ENCODE peak calls at places on chromosomes 4 and X, in four cellular contexts. One of them, this sample, is unnamed.

GRCh38 chr4:102438396-102438795 is 62.8 kb upstream of the NFKB1 start:
- DNase-seq in GM12878: no peak
- DNase-seq in K562: no peak
- DNase-seq in H1: no peak
- DNase-seq in this sample: peak; percentile 10

GRCh38 chr4:17168571-17168970 is 270.1 kb upstream of the LDB2 start:
- DNase-seq in K562: no peak
- DNase-seq in H1: no peak
- DNase-seq in GM12878: no peak
- DNase-seq in this sample: peak; percentile 87

GRCh38 chr4:41319553-41319952 is 62.8 kb downstream of the UCHL1 start:
- DNase-seq in H1: no peak
- DNase-seq in GM12878: no peak
- DNase-seq in K562: no peak
- DNase-seq in this sample: no peak

GRCh38 chrX:24148535-24149345 is 789 bp upstream of the ZFX start:
- DNase-seq in H1: no peak
- DNase-seq in GM12878: no peak
- DNase-seq in K562: no peak
- DNase-seq in this sample: peak; percentile 61

GRCh38 chrX:10111364-10112148 is 45.2 kb upstream of the CLCN4 start:
- DNase-seq in H1: no peak
- DNase-seq in GM12878: peak; percentile 59
- DNase-seq in K562: no peak
- DNase-seq in this sample: peak; percentile 14

GRCh38 chr4:186840222-186840701 is 116.6 kb upstream of the FAT1 start:
- DNase-seq in H1: no peak
- DNase-seq in GM12878: no peak
- DNase-seq in K562: peak; percentile 59
- DNase-seq in this sample: peak; percentile 62

GRCh38 chr4:117093581-117093980 is 8.2 kb upstream of the TRAM1L1 start:
- DNase-seq in H1: no peak
- DNase-seq in GM12878: no peak
- DNase-seq in K562: no peak
- DNase-seq in this sample: peak; percentile 7

GRCh38 chrX:115898382-115899001 is 272.1 kb upstream of the AGTR2 start:
- DNase-seq in GM12878: no peak
- DNase-seq in K562: peak; percentile 22
- DNase-seq in H1: no peak
- DNase-seq in this sample: peak; percentile 29

GRCh38 chrX:151697537-151697936 is 2.3 kb downstream of the PRRG3 start:
- DNase-seq in GM12878: no peak
- DNase-seq in H1: no peak
- DNase-seq in K562: no peak
- DNase-seq in this sample: no peak

GRCh38 chrX:776061-776460 is 145.5 kb downstream of the SHOX start:
- DNase-seq in K562: no peak
- DNase-seq in GM12878: no peak
- DNase-seq in H1: no peak
- DNase-seq in this sample: no peak

GRCh38 chr4:139808381-139809206 is 143.0 kb downstream of the MGST2 start:
- DNase-seq in H1: no peak
- DNase-seq in K562: no peak
- DNase-seq in GM12878: no peak
- DNase-seq in this sample: peak; percentile 17

DNA sequence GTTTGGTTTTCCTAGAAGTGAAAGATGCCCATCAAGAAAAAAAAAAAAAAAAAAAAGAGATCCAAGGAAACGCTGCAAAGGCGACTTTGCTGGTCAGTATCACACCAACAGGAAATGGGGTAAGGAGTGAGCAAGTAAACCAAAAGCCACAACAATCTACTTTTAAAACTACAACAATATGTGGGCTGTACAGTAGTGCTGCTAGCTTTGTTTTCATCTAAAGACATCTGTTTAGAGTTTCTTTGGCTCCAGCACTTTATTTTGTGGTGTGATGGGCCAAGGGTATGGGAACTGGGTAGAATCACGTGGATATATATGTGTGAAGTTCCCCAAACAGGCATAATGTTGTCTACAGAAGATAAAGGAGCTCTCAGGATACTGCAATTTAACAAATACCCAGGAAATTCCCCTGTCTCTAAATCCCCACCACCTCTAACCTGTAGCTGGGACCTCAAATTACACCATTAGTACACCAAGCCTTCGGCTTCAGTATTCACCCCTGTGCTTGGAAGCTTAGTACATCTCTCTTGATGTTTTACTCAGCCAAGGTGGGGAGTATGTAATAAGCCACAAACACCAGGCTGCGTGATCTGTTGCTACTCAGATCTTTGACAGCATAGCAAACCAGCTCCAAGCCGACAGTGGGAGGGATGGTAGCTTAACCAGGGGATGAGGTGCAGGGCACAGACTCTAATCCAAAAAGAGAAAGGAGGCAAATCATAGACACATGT is 208.0 kb downstream of the HS6ST2 start:
- DNase-seq in H1: no peak
- DNase-seq in GM12878: no peak
- DNase-seq in K562: no peak
- DNase-seq in this sample: no peak
- TF ChIP-seq CHD1 in H1: no peak
- TF ChIP-seq CHD1 in GM12878: no peak
- TF ChIP-seq CHD1 in K562: no peak
- TF ChIP-seq CHD1 in this sample: no peak

GRCh38 chr4:162101337-162101736 is 62.5 kb downstream of the FSTL5 start:
- DNase-seq in K562: no peak
- DNase-seq in GM12878: no peak
- DNase-seq in H1: no peak
- DNase-seq in this sample: no peak

GRCh38 chr4:162102713-162103112 is 61.1 kb downstream of the FSTL5 start:
- DNase-seq in GM12878: no peak
- DNase-seq in H1: no peak
- DNase-seq in K562: no peak
- DNase-seq in this sample: no peak

DNA sequence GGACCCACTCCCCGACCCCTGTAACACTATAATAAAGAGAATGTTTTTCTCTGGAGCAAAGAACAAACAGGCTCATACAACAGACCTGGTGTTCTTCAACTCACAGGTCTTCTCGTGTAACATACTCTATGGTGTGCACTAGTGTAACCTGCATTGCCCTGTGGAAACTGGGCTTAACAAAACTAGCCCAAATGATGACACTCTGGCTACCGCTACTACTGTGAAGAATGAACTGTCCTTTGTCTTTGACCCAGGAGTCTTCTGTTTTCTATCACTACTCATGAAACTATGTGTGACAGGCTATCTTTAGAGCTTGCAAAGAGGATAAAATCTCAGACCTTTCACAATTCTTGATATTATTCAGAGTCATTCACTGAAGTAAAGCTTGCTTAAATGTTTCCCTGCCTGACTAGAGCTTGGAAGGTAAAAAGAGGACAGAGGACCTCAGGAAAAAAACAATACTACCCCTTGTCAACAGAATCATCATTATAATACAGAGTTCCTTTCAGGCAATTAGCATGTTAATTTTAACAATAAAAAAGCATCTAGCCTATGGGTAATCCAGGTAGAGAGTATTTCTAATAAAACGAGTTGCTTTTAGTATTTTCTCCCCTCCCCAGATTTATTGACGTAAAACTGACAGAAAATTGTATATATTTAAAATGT is 59.2 kb downstream of the FSTL5 start:
- DNase-seq in H1: no peak
- DNase-seq in GM12878: no peak
- DNase-seq in K562: no peak
- DNase-seq in this sample: no peak
- TF ChIP-seq CHD1 in H1: no peak
- TF ChIP-seq CHD1 in GM12878: no peak
- TF ChIP-seq CHD1 in K562: no peak
- TF ChIP-seq CHD1 in this sample: no peak

DNA sequence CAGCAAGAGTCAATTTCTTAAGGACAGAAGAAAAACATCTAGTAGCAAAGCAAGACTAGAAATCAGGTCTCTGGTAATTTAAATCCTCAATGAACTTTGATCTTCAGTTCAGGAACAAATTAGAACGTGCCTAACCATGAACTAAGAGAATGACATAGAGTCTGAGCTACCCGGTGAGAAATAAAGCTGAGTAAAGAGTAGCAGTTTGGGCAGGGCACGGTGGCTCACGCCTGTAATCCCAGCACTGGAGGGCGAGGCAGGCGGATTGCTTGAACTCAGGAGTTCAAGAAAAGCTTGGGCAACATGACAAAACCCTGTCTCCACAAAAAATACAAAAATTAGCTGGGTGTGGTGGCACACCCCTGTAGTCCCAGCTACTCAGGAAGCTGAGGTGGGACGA is 37.7 kb downstream of the ACE2 start:
- DNase-seq in H1: no peak
- DNase-seq in GM12878: no peak
- DNase-seq in K562: no peak
- DNase-seq in this sample: no peak
- TF ChIP-seq CHD1 in H1: no peak
- TF ChIP-seq CHD1 in GM12878: no peak
- TF ChIP-seq CHD1 in K562: no peak
- TF ChIP-seq CHD1 in this sample: no peak

GRCh38 chr4:38152305-38152704 is 192.1 kb downstream of the PTTG2 start:
- DNase-seq in GM12878: no peak
- DNase-seq in H1: no peak
- DNase-seq in K562: no peak
- DNase-seq in this sample: no peak
- TF ChIP-seq CHD1 in GM12878: no peak
- TF ChIP-seq CHD1 in H1: no peak
- TF ChIP-seq CHD1 in K562: no peak
- TF ChIP-seq CHD1 in this sample: no peak